ENCODE peak calls at places on chromosomes 3 and 15, in six cellular contexts. E is naive thymus-derived CD4-positive, alpha-beta T cell; W is SJCRH30; L is cardiac muscle cell; M is aorta; R is left ventricle myocardium inferior. D is an unnamed sample. For H3K4me1, the result is how much of the 10 kb centered on the place peaks cover.

GRCh38 chr3:126476166-126476975 is 680 bp upstream of the ZXDC start:
- DNase-seq in L (peak), R (no peak), M (peak), E (no peak), W (peak), D (peak)

GRCh38 chr15:81069356-81069755 is 64.7 kb upstream of the CFAP161 start:
- DNase-seq in M (no peak), E (no peak), L (no peak), W (peak), R (no peak), D (no peak)

GRCh38 chr3:171829841-171830559 is 13.1 kb upstream of the TMEM212 start:
- DNase-seq in L (peak), W (peak), M (peak), R (peak), E (no peak), D (peak)

GRCh38 chr3:82082796-82083195 is 321.4 kb upstream of the GBE1 start:
- DNase-seq in M (no peak), R (no peak), E (no peak), L (no peak), W (no peak), D (peak)

GRCh38 chr3:105606052-105606451 is 239.3 kb downstream of the ALCAM start:
- DNase-seq in L (peak), E (no peak), W (no peak), M (no peak), R (no peak), D (peak)

GRCh38 chr15:81859737-81860516 is 185.9 kb downstream of the MEX3B start:
- DNase-seq in R (no peak), W (peak), E (no peak), L (no peak), M (no peak), D (no peak)

GRCh38 chr15:84671211-84671610 is 13.2 kb upstream of the NMB start:
- DNase-seq in R (no peak), E (no peak), W (no peak), M (no peak), L (peak), D (no peak)

GRCh38 chr15:93619597-93619996 is 530.6 kb upstream of the RGMA start:
- DNase-seq in R (no peak), W (no peak), M (no peak), E (no peak), L (no peak), D (no peak)

GRCh38 chr15:51533672-51534398 is 88.7 kb downstream of the DMXL2 start:
- DNase-seq in R (no peak), E (no peak), L (no peak), W (no peak), M (no peak), D (peak)

GRCh38 chr15:81504170-81504905 is 130.3 kb upstream of the TMC3 start:
- DNase-seq in W (no peak), E (no peak), R (no peak), L (peak), M (no peak), D (peak)

GRCh38 chr3:70097084-70097483 is 97.6 kb downstream of the SAMMSON start:
- DNase-seq in E (no peak), W (no peak), M (no peak), R (no peak), L (no peak), D (no peak)

DNA sequence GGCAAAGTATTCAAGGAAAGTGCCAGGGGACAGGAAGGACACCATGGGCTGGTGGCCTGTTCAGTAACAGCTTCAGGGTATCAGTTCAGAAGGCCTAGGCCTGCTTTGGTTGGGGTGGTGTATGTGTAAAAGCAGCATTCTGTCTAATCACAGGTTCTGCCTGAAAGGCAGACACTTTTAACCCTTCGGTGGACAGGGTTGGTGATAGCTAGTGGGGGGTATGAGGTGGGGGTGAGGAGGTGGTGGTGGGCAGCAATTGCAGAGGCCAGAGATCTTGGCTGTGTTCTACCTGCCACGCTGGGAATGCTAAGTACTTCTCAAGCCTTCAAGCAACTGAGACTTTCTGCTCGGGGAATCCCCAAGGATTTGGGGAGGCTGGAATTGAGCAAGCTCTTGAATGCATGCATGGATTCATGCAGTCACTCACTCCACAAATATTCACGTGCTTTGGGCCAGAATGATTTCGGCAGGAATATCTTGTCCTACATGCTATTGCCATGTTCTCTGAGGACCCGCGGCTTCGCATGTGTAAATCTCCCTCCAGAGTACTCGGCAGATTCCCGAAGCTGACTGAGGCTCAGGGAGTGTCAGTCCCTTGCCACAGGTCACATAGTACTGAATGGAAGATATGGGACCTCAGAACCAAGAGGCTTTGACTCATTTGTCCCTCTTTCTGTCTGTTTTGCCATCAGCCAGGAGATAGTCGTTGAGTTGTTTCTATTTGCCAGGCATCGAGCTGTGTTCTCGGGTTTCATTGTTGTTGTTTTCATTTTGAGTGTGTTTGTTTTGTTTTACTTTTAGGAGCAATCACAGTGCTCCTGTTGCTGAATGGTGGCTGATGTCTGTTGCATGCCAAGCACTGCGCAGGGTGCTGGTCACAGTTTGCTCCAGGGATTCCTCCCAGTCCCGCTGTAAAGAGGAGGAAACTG is 65.5 kb downstream of the SMAD3 start:
- DNase-seq in E (no peak), L (peak), R (no peak), M (no peak), W (no peak), D (no peak)
- H3K4me1 ChIP-seq in E (under half), L (under half), R (half or more), M (under half), W (under half), D (half or more)

DNA sequence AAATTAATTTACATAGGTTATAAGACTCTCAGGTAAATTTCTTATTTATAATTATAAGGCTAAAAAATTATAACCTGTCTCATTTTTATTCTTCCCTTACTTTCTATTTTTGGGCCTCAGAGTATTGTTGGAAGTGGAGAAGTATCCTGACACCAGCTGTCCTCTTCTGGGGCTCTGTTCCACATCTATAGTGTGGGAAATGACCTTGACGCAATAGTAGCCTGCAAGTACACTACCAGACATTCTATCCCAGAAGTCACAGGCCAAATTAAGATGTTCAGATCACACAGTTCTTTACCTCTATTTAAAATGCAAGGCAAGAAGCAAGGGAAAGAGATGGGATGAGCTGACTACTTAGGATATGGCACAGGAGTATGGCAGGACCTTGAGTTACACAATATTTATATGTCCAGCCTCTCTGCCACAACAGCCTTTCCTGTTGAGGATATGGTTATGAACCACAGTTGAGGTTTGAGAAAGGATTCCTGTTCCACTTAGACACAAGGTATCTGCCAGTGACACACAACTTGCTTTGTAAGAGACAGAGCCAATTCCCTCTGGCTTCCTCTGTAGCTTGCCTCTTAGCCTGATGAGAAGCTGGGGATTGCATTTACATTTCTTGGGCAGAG is 158.0 kb upstream of the IL12A start:
- DNase-seq in L (no peak), R (no peak), E (no peak), W (no peak), M (no peak), D (no peak)
- H3K4me1 ChIP-seq in L (under half), R (under half), E (under half), W (under half), M (under half), D (under half)

DNA sequence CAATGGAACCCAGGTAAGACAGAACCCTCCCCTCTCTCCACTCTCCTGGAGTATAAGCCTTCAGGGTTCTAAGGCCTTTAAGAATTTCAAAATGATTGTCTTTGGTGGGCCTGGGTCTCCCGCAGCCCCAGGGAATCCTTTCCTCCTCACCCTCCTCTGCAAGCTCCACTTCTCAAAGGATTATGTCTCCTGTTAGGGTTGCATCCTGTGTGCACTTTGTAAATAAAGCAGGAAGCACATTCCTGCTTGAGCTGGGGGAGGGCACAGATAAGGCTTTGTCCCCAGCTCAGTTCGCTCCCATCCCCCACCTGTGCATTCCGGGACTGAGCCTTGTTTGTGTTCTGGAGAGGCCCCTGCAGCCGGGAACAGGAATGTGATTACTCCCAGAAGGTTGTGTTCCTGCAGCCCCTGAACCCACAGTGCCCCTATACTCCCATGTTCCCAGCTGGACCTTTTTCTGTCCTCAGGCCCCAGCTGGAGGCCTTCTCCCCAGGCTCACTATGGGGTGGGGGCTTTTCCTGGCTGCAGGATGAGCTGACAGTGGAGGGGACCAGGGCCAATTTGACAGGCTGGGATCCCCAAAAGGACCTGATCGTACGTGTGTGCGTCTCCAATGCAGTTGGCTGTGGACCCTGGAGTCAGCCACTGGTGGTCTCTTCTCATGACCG is 9.5 kb downstream of the TYRO3 start:
- DNase-seq in W (peak), E (no peak), L (peak), R (no peak), M (no peak), D (no peak)
- H3K4me1 ChIP-seq in W (under half), E (under half), L (under half), R (under half), M (under half), D (under half)

GRCh38 chr3:47022540-47023161 is 43.2 kb downstream of the NBEAL2 start:
- DNase-seq in E (no peak), L (peak), W (no peak), R (no peak), M (no peak), D (peak)
- H3K4me1 ChIP-seq in E (under half), L (under half), W (under half), R (under half), M (under half), D (under half)

GRCh38 chr3:99948467-99949089 is 130.9 kb downstream of the CMSS1 start:
- DNase-seq in W (no peak), R (no peak), M (no peak), E (no peak), L (no peak), D (no peak)
- H3K4me1 ChIP-seq in W (half or more), R (half or more), M (under half), E (under half), L (under half), D (under half)

D was measured in PC-3.